ENCODE peak calls at places on chromosome 6, in eight cellular contexts. H is IMR-90, A is ovary, X is GM23248, G is lung, I is suprapubic skin, E is small intestine, O is cardiac muscle cell. S is an unnamed sample. For H3K4me1, the result is how much of the 10 kb centered on the place peaks cover.

GRCh38 chr6:29593199-29593598 is 8.3 kb downstream of the OR2H2 start:
- DNase-seq in H (no peak), A (no peak), X (no peak), G (no peak), I (no peak), E (no peak), O (no peak), S (no peak)

GRCh38 chr6:85129881-85130280 is 320.0 kb upstream of the NT5E start:
- DNase-seq in H (peak), A (no peak), X (peak), G (no peak), I (no peak), E (no peak), O (peak), S (no peak)

GRCh38 chr6:138491020-138491419 is 8.3 kb downstream of the NHSL1 start:
- DNase-seq in H (peak), A (no peak), X (no peak), G (no peak), I (no peak), E (no peak), O (no peak), S (no peak)

GRCh38 chr6:139187489-139187888 is 52.6 kb downstream of the HECA start:
- DNase-seq in H (no peak), A (no peak), X (no peak), G (no peak), I (no peak), E (no peak), O (no peak), S (no peak)

GRCh38 chr6:170056329-170056728 is 234.5 kb downstream of the DLL1 start:
- DNase-seq in H (no peak), A (no peak), X (no peak), G (no peak), I (no peak), E (no peak), O (no peak), S (no peak)

GRCh38 chr6:3913958-3914337 is 64.8 kb downstream of the FAM50B start:
- DNase-seq in H (peak), A (no peak), X (peak), G (no peak), I (no peak), E (no peak), O (no peak), S (no peak)

GRCh38 chr6:161458199-161458598 is 184.3 kb upstream of the AGPAT4 start:
- DNase-seq in H (no peak), A (no peak), X (no peak), G (no peak), I (no peak), E (no peak), O (no peak), S (no peak)

GRCh38 chr6:2855061-2855519 is 13.4 kb upstream of the SERPINB1 start:
- DNase-seq in H (no peak), A (no peak), X (no peak), G (no peak), I (no peak), E (no peak), O (peak), S (no peak)

GRCh38 chr6:6880745-6881437 is 226.9 kb upstream of the RREB1 start:
- DNase-seq in H (no peak), A (no peak), X (no peak), G (no peak), I (no peak), E (no peak), O (no peak), S (no peak)

GRCh38 chr6:139925894-139926641 is 551.6 kb upstream of the CITED2 start:
- DNase-seq in H (peak), A (no peak), X (no peak), G (no peak), I (no peak), E (peak), O (peak), S (no peak)

GRCh38 chr6:110534731-110535164 is 58.3 kb upstream of the SLC22A16 start:
- DNase-seq in H (peak), A (no peak), X (peak), G (no peak), I (no peak), E (peak), O (peak), S (no peak)

DNA sequence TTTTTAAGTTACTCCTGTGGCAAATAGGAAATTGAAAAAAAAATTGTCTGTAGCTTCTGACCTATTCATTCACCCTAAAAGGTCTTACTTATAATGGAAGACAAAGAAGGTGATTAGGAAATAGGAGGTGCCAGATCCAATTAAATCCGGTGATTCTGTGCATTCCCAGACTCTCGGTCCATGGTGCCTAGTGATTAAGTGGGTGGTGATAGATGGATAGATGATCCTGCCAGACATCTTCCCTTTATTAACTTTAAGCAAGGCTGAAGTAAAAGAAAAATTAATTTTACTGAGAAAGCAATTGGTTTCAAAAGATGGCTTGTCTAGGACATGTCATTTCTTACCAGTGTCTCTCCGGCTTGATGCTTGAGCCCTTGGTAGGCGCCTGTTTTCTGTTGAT is 80.0 kb downstream of the SH3BGRL2 start:
- DNase-seq in H (no peak), A (no peak), X (no peak), G (no peak), I (no peak), E (no peak), O (no peak), S (no peak)
- H3K4me1 ChIP-seq in H (under half), A (under half), X (under half), G (under half), I (under half), E (under half), O (under half), S (under half)

GRCh38 chr6:34695729-34696188 is 808 bp downstream of the ILRUN start:
- DNase-seq in H (no peak), A (no peak), X (no peak), G (no peak), I (no peak), E (no peak), O (no peak), S (no peak)
- H3K4me1 ChIP-seq in H (under half), A (under half), X (under half), G (under half), I (under half), E (under half), O (under half), S (under half)

GRCh38 chr6:16198061-16198705 is 40.2 kb upstream of the GMPR start:
- DNase-seq in H (no peak), A (no peak), X (no peak), G (no peak), I (no peak), E (no peak), O (no peak), S (no peak)

GRCh38 chr6:16199792-16200191 is 38.6 kb upstream of the GMPR start:
- DNase-seq in H (no peak), A (no peak), X (no peak), G (no peak), I (no peak), E (no peak), O (no peak), S (no peak)

GRCh38 chr6:16200231-16200941 is 38.0 kb upstream of the GMPR start:
- DNase-seq in H (no peak), A (no peak), X (peak), G (no peak), I (no peak), E (peak), O (no peak), S (no peak)

GRCh38 chr6:16196260-16196914 is 42.0 kb upstream of the GMPR start:
- DNase-seq in H (no peak), A (no peak), X (no peak), G (no peak), I (no peak), E (no peak), O (no peak), S (no peak)

DNA sequence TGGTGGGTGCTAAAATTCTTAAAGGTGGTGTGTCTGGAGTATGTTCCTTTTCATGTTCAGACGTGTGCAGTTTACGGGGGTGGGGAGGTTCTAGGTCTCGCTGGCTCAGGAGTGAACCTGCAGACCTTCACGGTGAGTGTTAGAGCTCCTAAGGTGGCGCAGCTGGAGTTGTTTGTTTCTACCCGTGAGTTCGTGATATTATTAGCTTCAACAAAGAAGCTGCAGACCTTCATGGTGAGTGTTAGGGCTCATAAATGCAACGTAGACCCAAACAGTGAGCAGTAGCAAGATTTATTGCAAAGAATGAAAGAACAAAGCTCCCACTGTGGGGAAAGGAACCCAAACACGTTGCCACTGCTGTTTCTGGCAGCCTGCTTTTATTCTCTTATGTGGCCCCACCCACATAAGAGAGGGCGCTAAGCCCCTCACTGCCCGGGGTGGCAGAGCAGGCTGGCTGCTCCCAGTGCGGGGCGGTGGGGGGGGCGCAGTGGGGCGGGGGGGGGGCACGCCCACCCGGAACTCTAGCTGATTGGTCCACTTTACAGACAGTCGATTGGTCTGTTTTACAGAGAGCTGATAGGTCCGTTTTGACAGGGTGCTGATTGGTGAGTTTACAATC is 41.3 kb upstream of the GMPR start:
- DNase-seq in H (no peak), A (no peak), X (no peak), G (no peak), I (no peak), E (no peak), O (no peak), S (no peak)
- H3K4me1 ChIP-seq in H (under half), A (under half), X (under half), G (under half), I (under half), E (under half), O (under half), S (under half)

GRCh38 chr6:105892577-105893262 is 193.4 kb upstream of the PRDM1 start:
- DNase-seq in H (no peak), A (no peak), X (no peak), G (no peak), I (no peak), E (no peak), O (no peak), S (no peak)
- H3K4me1 ChIP-seq in H (under half), A (under half), X (under half), G (under half), I (under half), E (under half), O (under half), S (under half)

GRCh38 chr6:128567029-128567428 is 46.6 kb upstream of the PTPRK start:
- DNase-seq in H (no peak), A (no peak), X (peak), G (no peak), I (no peak), E (peak), O (no peak), S (no peak)
- H3K4me1 ChIP-seq in H (under half), A (under half), X (under half), G (under half), I (under half), E (under half), O (under half), S (under half)

DNA sequence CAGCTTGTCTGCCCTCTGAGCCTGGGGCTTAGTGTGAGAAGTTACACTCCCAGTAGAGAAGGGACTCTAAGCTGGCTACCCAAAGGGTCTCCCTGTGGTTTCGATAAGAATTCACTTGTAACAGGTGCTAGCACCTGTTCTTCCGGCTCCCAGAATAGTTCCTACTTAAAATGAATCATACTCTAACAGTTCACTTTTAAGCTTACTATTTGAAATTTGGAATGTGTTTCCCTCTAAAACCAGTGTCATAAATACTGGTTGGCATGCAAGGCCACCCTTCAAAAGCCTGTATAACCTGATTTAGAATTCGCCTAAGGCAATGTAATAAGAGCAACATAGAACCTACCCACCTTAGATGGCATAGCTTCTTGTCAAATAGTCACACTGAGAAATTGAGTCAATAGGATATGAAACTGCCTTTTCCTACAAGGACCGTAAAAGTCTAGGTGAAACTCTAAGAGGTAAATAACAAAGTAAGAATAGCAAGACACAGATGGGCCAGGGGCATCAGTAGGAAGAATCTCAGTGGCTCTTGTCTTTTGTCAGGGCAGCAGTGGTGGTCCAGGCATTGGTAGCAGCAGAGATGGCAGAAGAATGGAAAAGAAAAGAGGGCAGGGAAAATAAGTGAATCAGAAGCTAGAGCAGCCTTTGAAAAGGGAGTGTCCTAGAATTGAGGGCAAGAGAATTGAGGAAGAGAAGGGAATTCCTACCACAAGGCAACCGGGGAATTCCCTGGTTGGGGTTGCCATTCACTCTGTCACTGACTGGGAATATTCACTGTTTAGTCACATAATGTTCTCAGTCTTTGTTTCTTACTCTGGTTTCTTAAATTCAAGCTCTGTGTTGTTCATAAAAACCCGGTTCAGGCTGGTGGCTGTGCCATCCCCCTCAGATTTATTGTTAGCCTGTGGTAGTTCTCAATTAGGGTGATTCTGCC is 91.5 kb downstream of the HIVEP2 start:
- DNase-seq in H (peak), A (no peak), X (peak), G (no peak), I (no peak), E (no peak), O (no peak), S (no peak)
- H3K4me1 ChIP-seq in H (under half), A (under half), X (under half), G (under half), I (under half), E (under half), O (under half), S (under half)

GRCh38 chr6:36113049-36113448 is 17.3 kb upstream of the MAPK13 start:
- DNase-seq in H (no peak), A (no peak), X (no peak), G (no peak), I (no peak), E (no peak), O (no peak), S (no peak)
- H3K4me1 ChIP-seq in H (under half), A (under half), X (under half), G (under half), I (under half), E (under half), O (under half), S (under half)

GRCh38 chr6:100343678-100344077 is 121.0 kb downstream of the SIM1 start:
- DNase-seq in H (peak), A (no peak), X (peak), G (no peak), I (no peak), E (no peak), O (peak), S (no peak)
- H3K4me1 ChIP-seq in H (under half), A (under half), X (half or more), G (under half), I (under half), E (under half), O (under half), S (under half)

S was measured in thoracic aorta.